ENCODE peak calls at places on chromosomes 7 and 10, in four cellular contexts. U is iPS DF 19.7, Z is LHCN-M2, E is anterior cingulate cortex. A is an unnamed sample.

GRCh38 chr10:34811126-34811967 is 3.7 kb downstream of the PARD3 start:
- DNase-seq in E (no peak), Z (no peak), U (no peak), A (no peak)

GRCh38 chr10:79202188-79203013 is 133.6 kb downstream of the ZMIZ1 start:
- DNase-seq in Z (no peak), E (no peak), U (no peak), A (no peak)

GRCh38 chr7:24827027-24827426 is 69.8 kb upstream of the GSDME start:
- DNase-seq in Z (no peak), U (no peak), E (no peak), A (no peak)

GRCh38 chr10:84156768-84157167 is 16.8 kb upstream of the GPR15LG start:
- DNase-seq in U (no peak), E (no peak), Z (no peak), A (no peak)

GRCh38 chr7:132469264-132469663 is 107.0 kb downstream of the PLXNA4 start:
- DNase-seq in U (no peak), Z (no peak), E (no peak), A (no peak)

GRCh38 chr10:131882590-131883451 is 18.0 kb upstream of the PPP2R2D start:
- DNase-seq in U (no peak), E (no peak), Z (no peak), A (no peak)

GRCh38 chr10:128563904-128564303 is 437.7 kb upstream of the MKI67 start:
- DNase-seq in E (no peak), U (no peak), Z (no peak), A (no peak)

GRCh38 chr10:4595920-4596319 is 230.1 kb upstream of the AKR1E2 start:
- DNase-seq in E (no peak), U (no peak), Z (peak), A (no peak)

GRCh38 chr10:95618101-95618500 is 38.4 kb downstream of the ALDH18A1 start:
- DNase-seq in U (no peak), Z (no peak), E (no peak), A (no peak)

GRCh38 chr7:26480166-26480565 is 188.5 kb downstream of the SNX10 start:
- DNase-seq in U (no peak), Z (no peak), E (no peak), A (no peak)

GRCh38 chr7:137932881-137933269 is 69.0 kb downstream of the CREB3L2 start:
- DNase-seq in U (no peak), E (no peak), Z (peak), A (no peak)

GRCh38 chr7:11648980-11649379 is 183.0 kb downstream of the THSD7A start:
- DNase-seq in U (no peak), E (no peak), Z (no peak), A (peak)

GRCh38 chr10:127887497-127888415 is 5.0 kb downstream of the CLRN3 start:
- DNase-seq in U (no peak), Z (peak), E (no peak), A (no peak)

GRCh38 chr10:7606977-7607404 is 59.8 kb downstream of the ITIH5 start:
- DNase-seq in Z (no peak), E (no peak), U (no peak), A (no peak)

GRCh38 chr7:27148031-27148775 is 629 bp upstream of the HOXA6 start:
- DNase-seq in Z (no peak), E (no peak), U (no peak), A (no peak)

GRCh38 chr10:127313996-127314700 is 117.8 kb upstream of the INSYN2A start:
- DNase-seq in Z (no peak), U (no peak), E (no peak), A (no peak)

GRCh38 chr7:18019562-18019961 is 8.1 kb downstream of the PRPS1L1 start:
- DNase-seq in E (no peak), Z (peak), U (no peak), A (peak)

GRCh38 chr10:45382591-45382990 is 8.6 kb downstream of the ALOX5 start:
- DNase-seq in E (no peak), Z (no peak), U (no peak), A (no peak)

GRCh38 chr10:61244261-61244775 is 208.9 kb downstream of the TMEM26 start:
- DNase-seq in Z (no peak), E (no peak), U (no peak), A (no peak)

GRCh38 chr7:112080974-112081373 is 125.2 kb downstream of the DOCK4 start:
- DNase-seq in E (no peak), Z (peak), U (no peak), A (no peak)

GRCh38 chr7:154627571-154628290 is 375.2 kb downstream of the PAXIP1 start:
- DNase-seq in E (no peak), Z (no peak), U (no peak), A (no peak)

GRCh38 chr7:117674617-117675016 is 194.8 kb downstream of the CFTR start:
- DNase-seq in Z (no peak), U (peak), E (no peak), A (no peak)

GRCh38 chr7:23864984-23865383 is 155.0 kb downstream of the STK31 start:
- DNase-seq in E (no peak), Z (peak), U (no peak), A (peak)

GRCh38 chr10:50988792-50989191 is 85.5 kb upstream of the PRKG1 start:
- DNase-seq in E (no peak), Z (no peak), U (no peak), A (no peak)

GRCh38 chr10:31694929-31695837 is 233.4 kb downstream of the ARHGAP12 start:
- DNase-seq in E (no peak), U (no peak), Z (no peak), A (no peak)

GRCh38 chr10:4670737-4671136 is 155.3 kb upstream of the AKR1E2 start:
- DNase-seq in U (no peak), Z (peak), E (no peak), A (no peak)

GRCh38 chr7:134533288-134533771 is 6.0 kb downstream of the AKR1B10 start:
- DNase-seq in U (no peak), E (no peak), Z (peak), A (no peak)

GRCh38 chr7:78125884-78126283 is 327.3 kb downstream of the PHTF2 start:
- DNase-seq in E (no peak), U (no peak), Z (peak), A (no peak)

GRCh38 chr10:615583-616152 is 73.8 kb downstream of the DIP2C start:
- DNase-seq in E (no peak), Z (peak), U (no peak), A (no peak)

GRCh38 chr7:148941598-148942280 is 57.6 kb upstream of the EZH2 start:
- DNase-seq in U (no peak), Z (peak), E (no peak), A (peak)

A was measured in HS-5.